ENCODE peak calls at places on chromosomes 3 and 15, in nine cellular contexts. One of them, this sample, is unnamed.

GRCh38 chr3:174191895-174192294 is 667.2 kb upstream of the NAALADL2 start:
- DNase-seq in effector memory CD8-positive, alpha-beta T cell: no peak
- DNase-seq in erythroblast: no peak
- DNase-seq in activated CD8-positive, alpha-beta T cell treated with anti-CD3 and anti-CD28 coated beads for 36 hours: no peak
- DNase-seq in GM20000: no peak
- DNase-seq in activated naive CD4-positive, alpha-beta T cell: no peak
- DNase-seq in fibroblast of lung: no peak
- DNase-seq in activated T-helper 9 cell treated with anti-CD3 and anti-CD28 coated beads, Interleukin-2, amount 50 U/mL, for 16 hours: no peak
- DNase-seq in stimulated activated CD8-positive, alpha-beta memory T cell treated with anti-CD3 and anti-CD28 coated beads, Interleukin-7, amount 100 ng/mL, for 1 hour: no peak
- DNase-seq in this sample: no peak

GRCh38 chr3:108472011-108472591 is 38.3 kb downstream of the MYH15 start:
- DNase-seq in effector memory CD8-positive, alpha-beta T cell: no peak
- DNase-seq in erythroblast: peak; percentile 16
- DNase-seq in activated CD8-positive, alpha-beta T cell treated with anti-CD3 and anti-CD28 coated beads for 36 hours: no peak
- DNase-seq in GM20000: no peak
- DNase-seq in activated naive CD4-positive, alpha-beta T cell: no peak
- DNase-seq in fibroblast of lung: peak; percentile 82
- DNase-seq in activated T-helper 9 cell treated with anti-CD3 and anti-CD28 coated beads, Interleukin-2, amount 50 U/mL, for 16 hours: no peak
- DNase-seq in stimulated activated CD8-positive, alpha-beta memory T cell treated with anti-CD3 and anti-CD28 coated beads, Interleukin-7, amount 100 ng/mL, for 1 hour: no peak
- DNase-seq in this sample: no peak

GRCh38 chr3:16884748-16885587 is at the start of gene PLCL2:
- DNase-seq in effector memory CD8-positive, alpha-beta T cell: peak; percentile 57
- DNase-seq in erythroblast: peak; percentile 71
- DNase-seq in activated CD8-positive, alpha-beta T cell treated with anti-CD3 and anti-CD28 coated beads for 36 hours: peak; percentile 69
- DNase-seq in GM20000: peak; percentile 89
- DNase-seq in activated naive CD4-positive, alpha-beta T cell: peak; percentile 25
- DNase-seq in fibroblast of lung: peak; percentile 38
- DNase-seq in activated T-helper 9 cell treated with anti-CD3 and anti-CD28 coated beads, Interleukin-2, amount 50 U/mL, for 16 hours: peak; percentile 57
- DNase-seq in stimulated activated CD8-positive, alpha-beta memory T cell treated with anti-CD3 and anti-CD28 coated beads, Interleukin-7, amount 100 ng/mL, for 1 hour: peak; percentile 48
- DNase-seq in this sample: peak; percentile 67

GRCh38 chr3:52781741-52782140 is 4.3 kb downstream of the ITIH1 start:
- DNase-seq in effector memory CD8-positive, alpha-beta T cell: no peak
- DNase-seq in erythroblast: no peak
- DNase-seq in activated CD8-positive, alpha-beta T cell treated with anti-CD3 and anti-CD28 coated beads for 36 hours: no peak
- DNase-seq in GM20000: no peak
- DNase-seq in activated naive CD4-positive, alpha-beta T cell: no peak
- DNase-seq in fibroblast of lung: no peak
- DNase-seq in activated T-helper 9 cell treated with anti-CD3 and anti-CD28 coated beads, Interleukin-2, amount 50 U/mL, for 16 hours: no peak
- DNase-seq in stimulated activated CD8-positive, alpha-beta memory T cell treated with anti-CD3 and anti-CD28 coated beads, Interleukin-7, amount 100 ng/mL, for 1 hour: no peak
- DNase-seq in this sample: no peak

GRCh38 chr3:129697229-129697970 is 90.9 kb upstream of the PLXND1 start:
- DNase-seq in effector memory CD8-positive, alpha-beta T cell: no peak
- DNase-seq in erythroblast: no peak
- DNase-seq in activated CD8-positive, alpha-beta T cell treated with anti-CD3 and anti-CD28 coated beads for 36 hours: no peak
- DNase-seq in GM20000: no peak
- DNase-seq in activated naive CD4-positive, alpha-beta T cell: no peak
- DNase-seq in fibroblast of lung: no peak
- DNase-seq in activated T-helper 9 cell treated with anti-CD3 and anti-CD28 coated beads, Interleukin-2, amount 50 U/mL, for 16 hours: no peak
- DNase-seq in stimulated activated CD8-positive, alpha-beta memory T cell treated with anti-CD3 and anti-CD28 coated beads, Interleukin-7, amount 100 ng/mL, for 1 hour: no peak
- DNase-seq in this sample: no peak

GRCh38 chr3:54696313-54696712 is 231.5 kb downstream of the LRTM1 start:
- DNase-seq in effector memory CD8-positive, alpha-beta T cell: no peak
- DNase-seq in erythroblast: no peak
- DNase-seq in activated CD8-positive, alpha-beta T cell treated with anti-CD3 and anti-CD28 coated beads for 36 hours: no peak
- DNase-seq in GM20000: no peak
- DNase-seq in activated naive CD4-positive, alpha-beta T cell: no peak
- DNase-seq in fibroblast of lung: no peak
- DNase-seq in activated T-helper 9 cell treated with anti-CD3 and anti-CD28 coated beads, Interleukin-2, amount 50 U/mL, for 16 hours: no peak
- DNase-seq in stimulated activated CD8-positive, alpha-beta memory T cell treated with anti-CD3 and anti-CD28 coated beads, Interleukin-7, amount 100 ng/mL, for 1 hour: no peak
- DNase-seq in this sample: no peak

GRCh38 chr3:158570999-158571702 is at the start of gene MLF1:
- DNase-seq in effector memory CD8-positive, alpha-beta T cell: peak; percentile 71
- DNase-seq in erythroblast: peak; percentile 97
- DNase-seq in activated CD8-positive, alpha-beta T cell treated with anti-CD3 and anti-CD28 coated beads for 36 hours: peak; percentile 85
- DNase-seq in GM20000: peak; percentile 94
- DNase-seq in activated naive CD4-positive, alpha-beta T cell: peak; percentile 30
- DNase-seq in fibroblast of lung: peak; percentile 94
- DNase-seq in activated T-helper 9 cell treated with anti-CD3 and anti-CD28 coated beads, Interleukin-2, amount 50 U/mL, for 16 hours: peak; percentile 66
- DNase-seq in stimulated activated CD8-positive, alpha-beta memory T cell treated with anti-CD3 and anti-CD28 coated beads, Interleukin-7, amount 100 ng/mL, for 1 hour: peak; percentile 65
- DNase-seq in this sample: no peak

GRCh38 chr3:177300039-177300833 is 103.0 kb upstream of the TBL1XR1 start:
- DNase-seq in effector memory CD8-positive, alpha-beta T cell: no peak
- DNase-seq in erythroblast: no peak
- DNase-seq in activated CD8-positive, alpha-beta T cell treated with anti-CD3 and anti-CD28 coated beads for 36 hours: no peak
- DNase-seq in GM20000: no peak
- DNase-seq in activated naive CD4-positive, alpha-beta T cell: no peak
- DNase-seq in fibroblast of lung: peak; percentile 31
- DNase-seq in activated T-helper 9 cell treated with anti-CD3 and anti-CD28 coated beads, Interleukin-2, amount 50 U/mL, for 16 hours: no peak
- DNase-seq in stimulated activated CD8-positive, alpha-beta memory T cell treated with anti-CD3 and anti-CD28 coated beads, Interleukin-7, amount 100 ng/mL, for 1 hour: no peak
- DNase-seq in this sample: no peak

GRCh38 chr3:140250945-140251344 is 316.0 kb downstream of the CLSTN2 start:
- DNase-seq in effector memory CD8-positive, alpha-beta T cell: no peak
- DNase-seq in erythroblast: no peak
- DNase-seq in activated CD8-positive, alpha-beta T cell treated with anti-CD3 and anti-CD28 coated beads for 36 hours: no peak
- DNase-seq in GM20000: no peak
- DNase-seq in activated naive CD4-positive, alpha-beta T cell: no peak
- DNase-seq in fibroblast of lung: no peak
- DNase-seq in activated T-helper 9 cell treated with anti-CD3 and anti-CD28 coated beads, Interleukin-2, amount 50 U/mL, for 16 hours: no peak
- DNase-seq in stimulated activated CD8-positive, alpha-beta memory T cell treated with anti-CD3 and anti-CD28 coated beads, Interleukin-7, amount 100 ng/mL, for 1 hour: no peak
- DNase-seq in this sample: no peak

GRCh38 chr3:181782306-181782924 is 70.7 kb downstream of the SOX2 start:
- DNase-seq in effector memory CD8-positive, alpha-beta T cell: no peak
- DNase-seq in erythroblast: peak; percentile 43
- DNase-seq in activated CD8-positive, alpha-beta T cell treated with anti-CD3 and anti-CD28 coated beads for 36 hours: no peak
- DNase-seq in GM20000: no peak
- DNase-seq in activated naive CD4-positive, alpha-beta T cell: no peak
- DNase-seq in fibroblast of lung: no peak
- DNase-seq in activated T-helper 9 cell treated with anti-CD3 and anti-CD28 coated beads, Interleukin-2, amount 50 U/mL, for 16 hours: no peak
- DNase-seq in stimulated activated CD8-positive, alpha-beta memory T cell treated with anti-CD3 and anti-CD28 coated beads, Interleukin-7, amount 100 ng/mL, for 1 hour: no peak
- DNase-seq in this sample: no peak

GRCh38 chr3:160472344-160472743 is 22.8 kb upstream of the TRIM59 start:
- DNase-seq in effector memory CD8-positive, alpha-beta T cell: no peak
- DNase-seq in erythroblast: no peak
- DNase-seq in activated CD8-positive, alpha-beta T cell treated with anti-CD3 and anti-CD28 coated beads for 36 hours: no peak
- DNase-seq in GM20000: no peak
- DNase-seq in activated naive CD4-positive, alpha-beta T cell: no peak
- DNase-seq in fibroblast of lung: no peak
- DNase-seq in activated T-helper 9 cell treated with anti-CD3 and anti-CD28 coated beads, Interleukin-2, amount 50 U/mL, for 16 hours: no peak
- DNase-seq in stimulated activated CD8-positive, alpha-beta memory T cell treated with anti-CD3 and anti-CD28 coated beads, Interleukin-7, amount 100 ng/mL, for 1 hour: no peak
- DNase-seq in this sample: no peak

GRCh38 chr15:74242296-74242929 is 6.3 kb downstream of the CCDC33 start:
- DNase-seq in effector memory CD8-positive, alpha-beta T cell: no peak
- DNase-seq in erythroblast: no peak
- DNase-seq in activated CD8-positive, alpha-beta T cell treated with anti-CD3 and anti-CD28 coated beads for 36 hours: no peak
- DNase-seq in GM20000: no peak
- DNase-seq in activated naive CD4-positive, alpha-beta T cell: no peak
- DNase-seq in fibroblast of lung: no peak
- DNase-seq in activated T-helper 9 cell treated with anti-CD3 and anti-CD28 coated beads, Interleukin-2, amount 50 U/mL, for 16 hours: no peak
- DNase-seq in stimulated activated CD8-positive, alpha-beta memory T cell treated with anti-CD3 and anti-CD28 coated beads, Interleukin-7, amount 100 ng/mL, for 1 hour: no peak
- DNase-seq in this sample: no peak

GRCh38 chr3:146189519-146190173 is 28.7 kb upstream of the PLOD2 start:
- DNase-seq in effector memory CD8-positive, alpha-beta T cell: no peak
- DNase-seq in erythroblast: peak; percentile 64
- DNase-seq in activated CD8-positive, alpha-beta T cell treated with anti-CD3 and anti-CD28 coated beads for 36 hours: peak; percentile 4
- DNase-seq in GM20000: peak; percentile 44
- DNase-seq in activated naive CD4-positive, alpha-beta T cell: no peak
- DNase-seq in fibroblast of lung: peak; percentile 77
- DNase-seq in activated T-helper 9 cell treated with anti-CD3 and anti-CD28 coated beads, Interleukin-2, amount 50 U/mL, for 16 hours: no peak
- DNase-seq in stimulated activated CD8-positive, alpha-beta memory T cell treated with anti-CD3 and anti-CD28 coated beads, Interleukin-7, amount 100 ng/mL, for 1 hour: no peak
- DNase-seq in this sample: peak; percentile 27

GRCh38 chr3:170840291-170840859 is 29.6 kb downstream of the RPL22L1 start:
- DNase-seq in effector memory CD8-positive, alpha-beta T cell: no peak
- DNase-seq in erythroblast: no peak
- DNase-seq in activated CD8-positive, alpha-beta T cell treated with anti-CD3 and anti-CD28 coated beads for 36 hours: no peak
- DNase-seq in GM20000: no peak
- DNase-seq in activated naive CD4-positive, alpha-beta T cell: no peak
- DNase-seq in fibroblast of lung: peak; percentile 61
- DNase-seq in activated T-helper 9 cell treated with anti-CD3 and anti-CD28 coated beads, Interleukin-2, amount 50 U/mL, for 16 hours: no peak
- DNase-seq in stimulated activated CD8-positive, alpha-beta memory T cell treated with anti-CD3 and anti-CD28 coated beads, Interleukin-7, amount 100 ng/mL, for 1 hour: no peak
- DNase-seq in this sample: no peak

GRCh38 chr15:41487802-41488201 is 5.9 kb upstream of the ITPKA start:
- DNase-seq in effector memory CD8-positive, alpha-beta T cell: no peak
- DNase-seq in erythroblast: no peak
- DNase-seq in activated CD8-positive, alpha-beta T cell treated with anti-CD3 and anti-CD28 coated beads for 36 hours: peak; percentile 57
- DNase-seq in GM20000: no peak
- DNase-seq in activated naive CD4-positive, alpha-beta T cell: no peak
- DNase-seq in fibroblast of lung: no peak
- DNase-seq in activated T-helper 9 cell treated with anti-CD3 and anti-CD28 coated beads, Interleukin-2, amount 50 U/mL, for 16 hours: no peak
- DNase-seq in stimulated activated CD8-positive, alpha-beta memory T cell treated with anti-CD3 and anti-CD28 coated beads, Interleukin-7, amount 100 ng/mL, for 1 hour: no peak
- DNase-seq in this sample: no peak